ENCODE peak calls at places on chromosomes 16 and 17, in eight cellular contexts. C, P, A, Y, B, V, Z and W are unnamed samples.

GRCh38 chr17:50501054-50501453 is 7.2 kb upstream of the MYCBPAP start:
- DNase-seq in Z (peak; percentile 52), C (no peak), B (peak; percentile 31), V (no peak), A (no peak), P (peak; percentile 49), Y (no peak), W (no peak)

GRCh38 chr17:47694818-47695663 is 1.1 kb downstream of the TBKBP1 start:
- DNase-seq in Y (peak; percentile 13), V (no peak), Z (peak; percentile 88), C (peak; percentile 90), B (no peak), P (peak; percentile 67), A (peak; percentile 49), W (peak; percentile 68)

GRCh38 chr17:76733618-76733957 is 3.5 kb downstream of the SRSF2 start:
- DNase-seq in A (no peak), P (no peak), Y (no peak), B (no peak), C (no peak), V (no peak), Z (no peak), W (no peak)

GRCh38 chr17:42660692-42661345 is 1.7 kb downstream of the TUBG2 start:
- DNase-seq in A (peak; percentile 72), V (no peak), P (no peak), B (no peak), C (no peak), Z (peak; percentile 89), Y (no peak), W (no peak)

GRCh38 chr16:24114876-24115275 is 141.3 kb upstream of the CACNG3 start:
- DNase-seq in A (no peak), V (no peak), B (no peak), Y (no peak), Z (no peak), C (no peak), P (no peak), W (no peak)

GRCh38 chr17:67837965-67838364 is 12.7 kb downstream of the BPTF start:
- DNase-seq in B (no peak), C (no peak), P (no peak), V (no peak), A (no peak), Y (no peak), Z (no peak), W (no peak)

GRCh38 chr16:84380405-84380804 is 12.1 kb downstream of the ATP2C2 start:
- DNase-seq in B (peak; percentile 30), V (no peak), Y (no peak), P (no peak), A (no peak), C (no peak), Z (no peak), W (no peak)

GRCh38 chr17:41687828-41688640 is 651 bp upstream of the EIF1 start:
- DNase-seq in Z (peak; percentile 73), Y (peak; percentile 66), P (peak; percentile 81), A (peak; percentile 15), B (peak; percentile 66), V (peak; percentile 33), C (no peak), W (peak; percentile 66)

GRCh38 chr16:67528870-67529638 is 425 bp downstream of the RIPOR1 start:
- DNase-seq in B (no peak), Z (peak; percentile 86), P (peak; percentile 47), C (peak; percentile 83), A (peak; percentile 32), Y (no peak), V (no peak), W (no peak)

GRCh38 chr17:55925440-55925839 is 174.6 kb downstream of the PCTP start:
- DNase-seq in C (no peak), Z (no peak), B (no peak), A (no peak), V (no peak), P (no peak), Y (no peak), W (no peak)

GRCh38 chr17:77354721-77355455 is 214.1 kb downstream of the SEC14L1 start:
- DNase-seq in V (no peak), C (peak; percentile 82), A (peak; percentile 98), P (peak; percentile 28), Z (peak; percentile 100), Y (no peak), B (no peak), W (peak; percentile 41)

GRCh38 chr17:40314557-40314953 is 5.6 kb downstream of the RARA start:
- DNase-seq in A (peak; percentile 91), P (peak; percentile 99), C (peak; percentile 93), V (peak; percentile 85), Y (no peak), B (peak; percentile 65), Z (peak; percentile 98), W (peak; percentile 94)

GRCh38 chr17:71753070-71753469 is 367.8 kb upstream of the SOX9 start:
- DNase-seq in C (no peak), A (no peak), V (no peak), B (no peak), Z (no peak), Y (no peak), P (no peak), W (no peak)

GRCh38 chr17:1957037-1957436 is 68.1 kb downstream of the RTN4RL1 start:
- DNase-seq in A (peak; percentile 39), P (no peak), B (no peak), Z (peak; percentile 24), V (no peak), C (no peak), Y (no peak), W (no peak)

GRCh38 chr16:27364493-27365141 is 37.4 kb upstream of the IL21R start:
- DNase-seq in C (no peak), V (no peak), Z (no peak), P (no peak), B (peak; percentile 41), A (no peak), Y (no peak), W (peak; percentile 52)

GRCh38 chr17:45127209-45127582 is 5.1 kb downstream of the PLCD3 start:
- DNase-seq in V (no peak), Y (no peak), C (no peak), P (no peak), B (no peak), Z (no peak), A (no peak), W (no peak)

GRCh38 chr17:68792873-68793272 is 162.3 kb downstream of the ABCA8 start:
- DNase-seq in P (no peak), B (no peak), A (no peak), V (no peak), C (no peak), Z (no peak), Y (no peak), W (no peak)

GRCh38 chr16:51641191-51641765 is 490.2 kb upstream of the SALL1 start:
- DNase-seq in A (no peak), Z (peak; percentile 40), P (no peak), C (no peak), Y (no peak), B (no peak), V (no peak), W (no peak)

GRCh38 chr17:14080847-14081251 is 11.5 kb downstream of the COX10 start:
- DNase-seq in V (no peak), B (no peak), P (no peak), Z (peak; percentile 38), C (no peak), A (no peak), Y (no peak), W (no peak)

GRCh38 chr17:43454888-43455287 is 28.9 kb upstream of the DHX8 start:
- DNase-seq in Y (no peak), P (no peak), Z (no peak), V (no peak), B (no peak), A (no peak), C (no peak), W (no peak)

GRCh38 chr16:2533912-2534311 is 2.7 kb upstream of the CEMP1 start:
- DNase-seq in A (no peak), V (no peak), P (no peak), B (no peak), Z (no peak), Y (no peak), C (no peak), W (no peak)

GRCh38 chr17:66812571-66812970 is 22.3 kb upstream of the CACNG5 start:
- DNase-seq in B (no peak), P (no peak), C (no peak), V (no peak), A (no peak), Y (no peak), Z (no peak), W (no peak)

GRCh38 chr17:41065829-41066624 is at the start of gene KRTAP2-4:
- DNase-seq in P (no peak), V (no peak), A (peak; percentile 98), Z (peak; percentile 90), B (no peak), Y (no peak), C (no peak), W (no peak)

GRCh38 chr17:55734128-55734781 is 11.6 kb upstream of the TMEM100 start:
- DNase-seq in P (no peak), B (peak; percentile 32), A (peak; percentile 66), V (no peak), Z (peak; percentile 39), Y (no peak), C (no peak), W (no peak)

GRCh38 chr17:73481672-73482071 is 162.6 kb downstream of the SDK2 start:
- DNase-seq in V (no peak), C (no peak), Y (peak; percentile 13), A (no peak), B (no peak), P (no peak), Z (no peak), W (no peak)

GRCh38 chr17:50190278-50191069 is 11.0 kb downstream of the COL1A1 start:
- DNase-seq in Y (no peak), V (no peak), C (no peak), B (no peak), A (no peak), P (no peak), Z (peak; percentile 69), W (no peak)

GRCh38 chr16:67917140-67917851 is 14.4 kb downstream of the CTRL start:
- DNase-seq in Y (no peak), B (no peak), Z (peak; percentile 52), V (no peak), P (peak; percentile 92), C (peak; percentile 76), A (peak; percentile 35), W (no peak)

GRCh38 chr16:12781777-12782176 is 21.9 kb downstream of the CPPED1 start:
- DNase-seq in Z (no peak), P (no peak), V (no peak), A (no peak), Y (peak; percentile 50), B (no peak), C (no peak), W (no peak)

GRCh38 chr17:42230225-42230624 is 35.9 kb upstream of the GHDC start:
- DNase-seq in V (no peak), B (peak; percentile 16), A (no peak), P (no peak), C (no peak), Z (no peak), Y (no peak), W (no peak)

GRCh38 chr16:88113545-88114045 is 162.4 kb downstream of the BANP start:
- DNase-seq in C (no peak), P (no peak), Y (no peak), Z (no peak), V (no peak), A (no peak), B (no peak), W (no peak)